ENCODE peak calls at places on chromosome 16, in five cellular contexts. P is neuronal stem cell, I is H1, Y is mesenchymal stem cell, U is trophoblast cell. L is an unnamed sample.

GRCh38 chr16:79003026-79003617 is 597.4 kb downstream of the MAF start:
- DNase-seq in Y (no peak), P (no peak), I (no peak), U (no peak), L (no peak)

GRCh38 chr16:3095869-3096268 is 3.2 kb downstream of the ZSCAN10 start:
- DNase-seq in U (peak; percentile 24), Y (no peak), P (no peak), I (no peak), L (no peak)

GRCh38 chr16:57575468-57576277 is 33.2 kb downstream of the ADGRG5 start:
- DNase-seq in I (no peak), U (peak; percentile 22), Y (no peak), P (no peak), L (no peak)

GRCh38 chr16:56301391-56301850 is 110.1 kb downstream of the GNAO1 start:
- DNase-seq in P (no peak), I (no peak), Y (peak; percentile 16), U (no peak), L (no peak)

GRCh38 chr16:69691980-69692911 is 34.1 kb downstream of the NQO1 start:
- DNase-seq in P (no peak), I (no peak), Y (peak; percentile 73), U (peak; percentile 44), L (no peak)

GRCh38 chr16:67654069-67654911 is 5.8 kb downstream of the ACD start:
- DNase-seq in P (no peak), I (no peak), U (no peak), Y (no peak), L (no peak)

GRCh38 chr16:66525396-66526180 is 24.3 kb downstream of the TK2 start:
- DNase-seq in U (peak; percentile 94), I (no peak), P (no peak), Y (peak; percentile 37), L (no peak)

GRCh38 chr16:65122974-65123845 is 1.3 kb upstream of the CDH11 start:
- DNase-seq in I (no peak), P (peak; percentile 51), Y (peak; percentile 79), U (no peak), L (peak; percentile 35)

GRCh38 chr16:57610611-57611010 is 17.8 kb upstream of the ADGRG1 start:
- DNase-seq in P (no peak), I (no peak), Y (no peak), U (no peak), L (peak; percentile 8)

GRCh38 chr16:86634290-86634689 is 55.9 kb downstream of the FOXL1 start:
- DNase-seq in I (no peak), P (no peak), Y (peak; percentile 21), U (no peak), L (no peak)

GRCh38 chr16:56708418-56708817 is 21.5 kb upstream of the NUP93 start:
- DNase-seq in I (no peak), P (no peak), Y (no peak), U (no peak), L (no peak)

GRCh38 chr16:83475108-83475507 is 332.7 kb upstream of the HSBP1 start:
- DNase-seq in P (no peak), I (no peak), Y (no peak), U (no peak), L (no peak)

GRCh38 chr16:31869511-31870201 is 4.0 kb upstream of the ZNF267 start:
- DNase-seq in U (peak; percentile 51), P (no peak), Y (peak; percentile 84), I (no peak), L (peak; percentile 31)

GRCh38 chr16:12503201-12503600 is 300.5 kb downstream of the CPPED1 start:
- DNase-seq in P (no peak), I (no peak), Y (no peak), U (no peak), L (no peak)

GRCh38 chr16:4142268-4142667 is 26.0 kb upstream of the ADCY9 start:
- DNase-seq in Y (no peak), I (no peak), P (no peak), U (no peak), L (no peak)

GRCh38 chr16:51137097-51137496 is 14.0 kb downstream of the SALL1 start:
- DNase-seq in Y (no peak), U (no peak), P (no peak), I (no peak), L (no peak)

GRCh38 chr16:64397945-64398508 is 723.8 kb downstream of the CDH11 start:
- DNase-seq in P (no peak), U (no peak), I (no peak), Y (no peak), L (no peak)

GRCh38 chr16:76335187-76335974 is 58.2 kb downstream of the CNTNAP4 start:
- DNase-seq in Y (no peak), P (no peak), U (no peak), I (peak; percentile 5), L (no peak)

GRCh38 chr16:14325921-14326401 is 254.8 kb downstream of the MRTFB start:
- DNase-seq in U (no peak), I (no peak), P (no peak), Y (no peak), L (no peak)

GRCh38 chr16:17290237-17290636 is 180.5 kb downstream of the XYLT1 start:
- DNase-seq in P (no peak), Y (no peak), U (no peak), I (no peak), L (no peak)

GRCh38 chr16:75208861-75209505 is 2.0 kb upstream of the CTRB2 start:
- DNase-seq in I (no peak), Y (no peak), U (peak; percentile 98), P (no peak), L (no peak)

GRCh38 chr16:76940251-76940650 is 250.7 kb upstream of the MON1B start:
- DNase-seq in P (no peak), U (no peak), I (no peak), Y (no peak), L (no peak)

GRCh38 chr16:68272501-68273209 is 8.3 kb downstream of the SLC7A6 start:
- DNase-seq in P (no peak), I (no peak), Y (no peak), U (no peak), L (no peak)

GRCh38 chr16:9372934-9373890 is 281.8 kb downstream of the HAPSTR1 start:
- DNase-seq in P (no peak), U (no peak), Y (no peak), I (no peak), L (no peak)

GRCh38 chr16:76956801-76957200 is 234.2 kb upstream of the MON1B start:
- DNase-seq in P (no peak), Y (no peak), I (no peak), U (peak; percentile 90), L (no peak)

GRCh38 chr16:5031601-5032000 is 2.1 kb downstream of the NAGPA start:
- DNase-seq in U (no peak), Y (no peak), P (no peak), I (no peak), L (no peak)

GRCh38 chr16:8869212-8869987 is 594 bp upstream of the CARHSP1 start:
- DNase-seq in Y (peak; percentile 58), I (no peak), P (no peak), U (no peak), L (peak; percentile 74)

GRCh38 chr16:49455991-49456745 is 82.6 kb downstream of the C16orf78 start:
- DNase-seq in Y (no peak), U (no peak), P (no peak), I (no peak), L (peak; percentile 10)

GRCh38 chr16:89350701-89351380 is 133.3 kb downstream of the ZNF778 start:
- DNase-seq in U (no peak), Y (peak; percentile 44), P (no peak), I (no peak), L (no peak)
- H2BK12ac ChIP-seq in U (no peak overlapping the region), Y (no peak overlapping the region), P (no peak overlapping the region), I (no peak overlapping the region), L (no peak overlapping the region)

DNA sequence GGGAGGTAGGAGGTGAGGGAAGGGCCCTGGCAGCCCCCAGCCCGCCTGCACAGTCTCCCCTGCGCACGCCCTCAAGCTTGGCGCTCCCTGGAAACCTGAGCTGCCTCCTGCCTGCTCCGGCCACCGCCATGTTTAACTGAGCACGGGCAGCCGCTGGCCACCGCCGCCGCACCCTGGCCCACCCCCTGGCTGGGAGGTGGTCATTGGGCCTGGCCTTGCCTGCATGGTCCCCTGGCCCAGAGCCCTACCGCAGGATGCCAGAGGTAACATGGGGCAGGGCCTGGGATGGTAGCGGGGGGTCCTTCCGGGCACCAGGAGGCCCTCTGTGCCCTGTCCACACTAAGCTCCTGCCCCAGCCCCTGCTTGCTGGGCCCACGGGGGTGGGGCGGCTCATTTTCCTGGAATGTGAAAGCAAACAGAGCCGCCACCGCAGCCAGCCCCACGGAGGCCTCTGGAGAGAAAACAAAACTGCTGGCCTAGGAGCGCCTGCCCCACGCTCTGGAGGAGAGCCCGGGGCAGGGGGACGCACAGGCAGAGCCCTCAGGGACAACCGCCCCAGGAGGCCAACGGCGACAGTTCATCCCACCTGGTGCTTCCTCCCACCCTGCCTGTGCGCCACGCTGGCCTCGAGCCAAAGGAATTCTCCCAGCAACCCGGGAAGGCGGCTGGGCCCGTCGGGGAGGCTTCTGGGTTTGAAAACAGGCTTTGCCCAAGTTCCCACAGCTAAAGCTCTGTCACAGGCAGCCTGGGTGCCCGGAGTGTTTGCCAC is 8.9 kb downstream of the NHERF2 start:
- DNase-seq in P (no peak), U (no peak), I (no peak), Y (peak; percentile 85), L (no peak)
- H2BK5ac ChIP-seq in P (peak overlapping the region; percentile 66), U (peak overlapping the region; percentile 31), I (no peak overlapping the region), Y (peak overlapping the region; percentile 97), L (no peak overlapping the region)

DNA sequence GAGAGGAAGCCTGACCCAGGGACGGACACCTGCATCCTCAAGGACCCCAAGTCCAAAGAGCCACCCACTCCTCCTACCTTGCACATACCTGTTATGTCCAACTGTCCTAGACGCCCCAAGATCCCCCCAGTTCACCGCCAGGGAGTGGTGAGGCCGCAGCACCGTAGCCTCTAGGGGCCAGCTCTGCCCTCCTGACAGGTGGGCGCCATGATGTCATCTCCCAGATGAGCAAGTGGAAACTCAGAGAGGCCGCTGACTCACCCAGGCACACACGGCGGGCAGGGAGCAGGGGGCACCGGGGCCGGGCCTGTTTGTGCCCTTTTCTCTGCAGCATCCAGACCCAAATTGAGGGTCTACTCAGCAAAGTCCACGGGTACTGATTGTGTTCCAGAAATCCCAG is 4.8 kb upstream of the ZNF469 start:
- DNase-seq in I (no peak), Y (no peak), P (no peak), U (no peak), L (no peak)
- H2BK12ac ChIP-seq in I (no peak overlapping the region), Y (no peak overlapping the region), P (no peak overlapping the region), U (no peak overlapping the region), L (no peak overlapping the region)

GRCh38 chr16:27322858-27323780 is 9.3 kb downstream of the IL4R start:
- DNase-seq in I (no peak), U (peak; percentile 96), P (no peak), Y (no peak), L (no peak)

GRCh38 chr16:27323781-27324561 is 10.2 kb downstream of the IL4R start:
- DNase-seq in U (no peak), Y (no peak), P (no peak), I (no peak), L (no peak)

GRCh38 chr16:27326251-27326650 is 12.5 kb downstream of the IL4R start:
- DNase-seq in I (no peak), U (peak; percentile 77), P (no peak), Y (no peak), L (no peak)

GRCh38 chr16:27325736-27326135 is 12.0 kb downstream of the IL4R start:
- DNase-seq in U (no peak), I (no peak), Y (no peak), P (no peak), L (no peak)

DNA sequence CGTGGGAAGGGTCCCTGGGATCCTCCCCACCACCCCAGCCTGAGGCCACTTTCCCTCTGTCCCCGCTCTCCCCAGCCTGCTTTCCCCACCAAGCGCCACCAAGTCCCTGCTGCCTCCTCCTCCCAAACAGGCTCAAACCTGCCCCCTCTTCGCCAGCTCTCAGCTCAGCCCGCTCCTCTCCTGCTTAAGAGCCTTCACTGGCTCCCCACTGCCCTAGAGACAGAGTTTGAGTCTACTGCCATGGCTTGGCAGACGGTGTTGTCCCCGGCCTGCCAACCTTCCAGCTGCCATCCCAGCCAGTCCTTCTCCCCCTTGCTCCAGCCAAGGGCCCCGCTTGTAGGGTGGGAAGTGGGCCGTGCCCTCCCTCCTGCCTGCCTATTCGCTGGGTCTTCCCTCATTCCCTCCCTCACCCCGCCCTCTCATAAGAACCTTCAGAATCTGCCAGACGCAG is 11.1 kb downstream of the IL4R start:
- DNase-seq in P (no peak), I (no peak), Y (no peak), U (no peak), L (peak; percentile 82)
- H2BK5ac ChIP-seq in P (no peak overlapping the region), I (peak overlapping the region; percentile 97), Y (no peak overlapping the region), U (peak overlapping the region; percentile 54), L (no peak overlapping the region)

L was measured in H9.